ENCODE peak calls at places on chromosomes 12 and 14, in five cellular contexts. One of them, this sample, is unnamed.

GRCh38 chr12:64389154-64389553 is 1.4 kb downstream of the C12orf56 start:
- DNase-seq in K562: no peak
- DNase-seq in fibroblast of lung: no peak
- DNase-seq in right atrium auricular region: no peak
- DNase-seq in Panc1: no peak
- DNase-seq in this sample: no peak

GRCh38 chr14:34614638-34615037 is 15.3 kb downstream of the SNX6 start:
- DNase-seq in Panc1: no peak
- DNase-seq in right atrium auricular region: peak; percentile 26
- DNase-seq in K562: no peak
- DNase-seq in fibroblast of lung: no peak
- DNase-seq in this sample: no peak

GRCh38 chr14:51202914-51203665 is 37.0 kb upstream of the TMX1 start:
- DNase-seq in K562: no peak
- DNase-seq in Panc1: no peak
- DNase-seq in fibroblast of lung: no peak
- DNase-seq in right atrium auricular region: no peak
- DNase-seq in this sample: no peak

GRCh38 chr14:23074906-23075305 is 17.6 kb upstream of the CDH24 start:
- DNase-seq in Panc1: no peak
- DNase-seq in fibroblast of lung: no peak
- DNase-seq in K562: no peak
- DNase-seq in right atrium auricular region: no peak
- DNase-seq in this sample: no peak

GRCh38 chr12:79534029-79534867 is 156.5 kb downstream of the PAWR start:
- DNase-seq in fibroblast of lung: peak; percentile 77
- DNase-seq in Panc1: no peak
- DNase-seq in right atrium auricular region: no peak
- DNase-seq in K562: no peak
- DNase-seq in this sample: no peak

GRCh38 chr14:28690029-28690683 is 76.4 kb upstream of the FOXG1 start:
- DNase-seq in fibroblast of lung: no peak
- DNase-seq in Panc1: no peak
- DNase-seq in right atrium auricular region: no peak
- DNase-seq in K562: no peak
- DNase-seq in this sample: no peak

GRCh38 chr14:34211732-34212131 is 250.3 kb downstream of the SPTSSA start:
- DNase-seq in Panc1: no peak
- DNase-seq in right atrium auricular region: no peak
- DNase-seq in fibroblast of lung: peak; percentile 44
- DNase-seq in K562: no peak
- DNase-seq in this sample: no peak

GRCh38 chr12:122243965-122244364 is 18.1 kb upstream of the DIABLO start:
- DNase-seq in fibroblast of lung: no peak
- DNase-seq in right atrium auricular region: no peak
- DNase-seq in K562: no peak
- DNase-seq in Panc1: no peak
- DNase-seq in this sample: no peak

GRCh38 chr12:62684586-62685295 is 218.1 kb downstream of the MON2 start:
- DNase-seq in right atrium auricular region: peak; percentile 75
- DNase-seq in K562: no peak
- DNase-seq in fibroblast of lung: no peak
- DNase-seq in Panc1: no peak
- DNase-seq in this sample: peak; percentile 68

GRCh38 chr12:87671757-87672156 is 357.4 kb downstream of the C12orf50 start:
- DNase-seq in right atrium auricular region: no peak
- DNase-seq in K562: no peak
- DNase-seq in fibroblast of lung: peak; percentile 88
- DNase-seq in Panc1: no peak
- DNase-seq in this sample: no peak

GRCh38 chr14:53850714-53851296 is 105.8 kb downstream of the BMP4 start:
- DNase-seq in Panc1: no peak
- DNase-seq in K562: no peak
- DNase-seq in right atrium auricular region: no peak
- DNase-seq in fibroblast of lung: peak; percentile 82
- DNase-seq in this sample: no peak

GRCh38 chr14:52112336-52113018 is 43.6 kb upstream of the NID2 start:
- DNase-seq in K562: no peak
- DNase-seq in Panc1: no peak
- DNase-seq in right atrium auricular region: no peak
- DNase-seq in fibroblast of lung: peak; percentile 76
- DNase-seq in this sample: no peak

GRCh38 chr12:116861331-116861730 is 19.9 kb downstream of the HRK start:
- DNase-seq in right atrium auricular region: no peak
- DNase-seq in Panc1: no peak
- DNase-seq in fibroblast of lung: peak; percentile 77
- DNase-seq in K562: peak; percentile 24
- DNase-seq in this sample: peak; percentile 31

GRCh38 chr14:72434856-72435255 is 459.0 kb downstream of the DPF3 start:
- DNase-seq in Panc1: no peak
- DNase-seq in K562: no peak
- DNase-seq in right atrium auricular region: no peak
- DNase-seq in fibroblast of lung: no peak
- DNase-seq in this sample: no peak

GRCh38 chr12:108483213-108483920 is 31.7 kb upstream of the FICD start:
- DNase-seq in right atrium auricular region: no peak
- DNase-seq in K562: no peak
- DNase-seq in Panc1: no peak
- DNase-seq in fibroblast of lung: no peak
- DNase-seq in this sample: no peak

GRCh38 chr12:96134200-96134599 is 60.0 kb upstream of the ELK3 start:
- DNase-seq in K562: no peak
- DNase-seq in right atrium auricular region: no peak
- DNase-seq in fibroblast of lung: no peak
- DNase-seq in Panc1: no peak
- DNase-seq in this sample: no peak

GRCh38 chr14:68692216-68692615 is 100.7 kb downstream of the ZFP36L1 start:
- DNase-seq in fibroblast of lung: no peak
- DNase-seq in Panc1: no peak
- DNase-seq in K562: no peak
- DNase-seq in right atrium auricular region: no peak
- DNase-seq in this sample: no peak

GRCh38 chr12:120669055-120669828 is 17.7 kb upstream of the MLEC start:
- DNase-seq in K562: no peak
- DNase-seq in Panc1: no peak
- DNase-seq in right atrium auricular region: no peak
- DNase-seq in fibroblast of lung: peak; percentile 13
- DNase-seq in this sample: no peak

GRCh38 chr12:122646568-122647220 is 56.5 kb downstream of the HCAR2 start:
- DNase-seq in fibroblast of lung: peak; percentile 67
- DNase-seq in K562: no peak
- DNase-seq in Panc1: no peak
- DNase-seq in right atrium auricular region: no peak
- DNase-seq in this sample: no peak

GRCh38 chr14:70724944-70725343 is 83.2 kb downstream of the TTC9 start:
- DNase-seq in K562: no peak
- DNase-seq in Panc1: no peak
- DNase-seq in right atrium auricular region: no peak
- DNase-seq in fibroblast of lung: no peak
- DNase-seq in this sample: no peak

GRCh38 chr12:54984602-54985376 is at the start of gene TESPA1:
- DNase-seq in Panc1: no peak
- DNase-seq in K562: peak; percentile 65
- DNase-seq in fibroblast of lung: no peak
- DNase-seq in right atrium auricular region: peak; percentile 60
- DNase-seq in this sample: peak; percentile 53

GRCh38 chr14:75495882-75496281 is 26.4 kb upstream of the BATF start:
- DNase-seq in K562: peak; percentile 12
- DNase-seq in fibroblast of lung: no peak
- DNase-seq in right atrium auricular region: no peak
- DNase-seq in Panc1: no peak
- DNase-seq in this sample: no peak

GRCh38 chr14:72604133-72604532 is 289.8 kb downstream of the DPF3 start:
- DNase-seq in right atrium auricular region: peak; percentile 30
- DNase-seq in K562: no peak
- DNase-seq in Panc1: no peak
- DNase-seq in fibroblast of lung: no peak
- DNase-seq in this sample: no peak

GRCh38 chr12:114447274-114447716 is 41.4 kb upstream of the TBX5 start:
- DNase-seq in Panc1: no peak
- DNase-seq in fibroblast of lung: no peak
- DNase-seq in right atrium auricular region: no peak
- DNase-seq in K562: no peak
- DNase-seq in this sample: no peak

DNA sequence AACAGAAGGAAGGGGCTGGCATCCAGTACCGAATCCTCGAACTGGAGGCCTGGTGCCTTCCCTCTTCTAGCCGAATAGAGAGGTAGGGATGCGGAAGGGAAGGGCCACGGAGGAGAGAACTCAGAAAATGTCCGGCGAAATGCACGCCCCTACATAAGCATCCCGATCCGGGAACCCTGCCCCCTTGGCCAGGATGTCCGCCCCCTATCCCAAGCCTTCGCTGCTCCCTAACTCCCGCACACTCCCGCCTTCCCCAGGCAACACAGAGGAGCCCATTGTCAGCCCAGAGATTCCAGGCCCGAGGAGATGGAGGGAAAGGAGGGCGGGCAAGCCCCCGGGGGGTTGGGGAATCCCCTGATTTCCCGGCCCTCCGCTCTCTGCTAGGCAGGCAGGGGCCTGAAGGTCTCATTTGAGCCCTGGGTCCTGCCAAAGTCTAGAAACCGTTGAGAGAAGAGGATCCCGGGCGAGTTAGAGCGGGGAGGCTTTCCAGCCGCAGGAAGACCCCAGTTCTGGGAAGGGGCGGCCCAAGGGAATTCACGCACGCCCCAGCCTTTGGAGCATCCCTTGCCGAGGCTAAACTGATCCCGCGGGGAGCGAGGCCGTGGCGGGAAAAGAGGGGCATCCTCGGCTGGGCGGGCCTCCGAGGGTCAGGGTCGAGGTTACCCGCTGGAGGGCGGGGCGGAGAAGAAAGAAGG is 569 bp upstream of the ARHGEF40 start:
- DNase-seq in fibroblast of lung: peak; percentile 54
- DNase-seq in right atrium auricular region: no peak
- DNase-seq in Panc1: no peak
- DNase-seq in K562: no peak
- DNase-seq in this sample: peak; percentile 63
- H3K27me3 ChIP-seq in fibroblast of lung: no peaks in the 10 kb centered on the region
- H3K27me3 ChIP-seq in right atrium auricular region: no peaks in the 10 kb centered on the region
- H3K27me3 ChIP-seq in Panc1: peaks cover 2% of the 10 kb centered on the region
- H3K27me3 ChIP-seq in K562: no peaks in the 10 kb centered on the region
- H3K27me3 ChIP-seq in this sample: no peaks in the 10 kb centered on the region

GRCh38 chr14:77128414-77128891 is 13.1 kb downstream of the ZDHHC22 start:
- DNase-seq in K562: no peak
- DNase-seq in right atrium auricular region: no peak
- DNase-seq in fibroblast of lung: peak; percentile 59
- DNase-seq in Panc1: no peak
- DNase-seq in this sample: no peak

GRCh38 chr14:77133718-77134338 is 7.8 kb downstream of the ZDHHC22 start:
- DNase-seq in K562: peak; percentile 66
- DNase-seq in fibroblast of lung: peak; percentile 55
- DNase-seq in Panc1: no peak
- DNase-seq in right atrium auricular region: no peak
- DNase-seq in this sample: peak; percentile 34

GRCh38 chr14:77131871-77132486 is 9.6 kb downstream of the ZDHHC22 start:
- DNase-seq in K562: no peak
- DNase-seq in right atrium auricular region: no peak
- DNase-seq in Panc1: no peak
- DNase-seq in fibroblast of lung: no peak
- DNase-seq in this sample: no peak

GRCh38 chr14:77130386-77130785 is 11.2 kb downstream of the ZDHHC22 start:
- DNase-seq in K562: no peak
- DNase-seq in right atrium auricular region: peak; percentile 16
- DNase-seq in Panc1: no peak
- DNase-seq in fibroblast of lung: no peak
- DNase-seq in this sample: no peak

DNA sequence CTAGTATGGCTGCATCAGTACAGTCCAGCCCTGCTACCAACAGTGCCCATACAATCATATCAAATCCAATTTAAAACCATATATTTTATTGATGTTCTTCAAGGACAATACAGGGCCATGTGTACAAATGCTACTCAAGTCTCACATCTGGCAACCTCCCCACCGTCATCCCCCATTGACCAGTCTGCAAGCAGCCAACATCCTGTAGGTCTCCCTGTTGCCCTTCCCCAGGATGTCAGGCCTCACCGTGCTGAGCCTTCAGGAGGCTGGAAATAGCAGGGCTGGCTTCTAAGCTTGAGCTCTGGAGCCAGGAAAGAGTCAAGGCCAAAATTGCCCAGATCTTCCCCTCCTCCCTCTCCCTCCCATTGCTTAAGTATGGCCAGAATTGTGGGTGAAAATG is 10.4 kb downstream of the ZDHHC22 start:
- DNase-seq in Panc1: no peak
- DNase-seq in K562: no peak
- DNase-seq in right atrium auricular region: no peak
- DNase-seq in fibroblast of lung: no peak
- DNase-seq in this sample: no peak
- H3K27me3 ChIP-seq in Panc1: no peaks in the 10 kb centered on the region
- H3K27me3 ChIP-seq in K562: peaks cover 5% of the 10 kb centered on the region
- H3K27me3 ChIP-seq in right atrium auricular region: no peaks in the 10 kb centered on the region
- H3K27me3 ChIP-seq in fibroblast of lung: peaks cover 12% of the 10 kb centered on the region
- H3K27me3 ChIP-seq in this sample: peaks cover 20% of the 10 kb centered on the region

DNA sequence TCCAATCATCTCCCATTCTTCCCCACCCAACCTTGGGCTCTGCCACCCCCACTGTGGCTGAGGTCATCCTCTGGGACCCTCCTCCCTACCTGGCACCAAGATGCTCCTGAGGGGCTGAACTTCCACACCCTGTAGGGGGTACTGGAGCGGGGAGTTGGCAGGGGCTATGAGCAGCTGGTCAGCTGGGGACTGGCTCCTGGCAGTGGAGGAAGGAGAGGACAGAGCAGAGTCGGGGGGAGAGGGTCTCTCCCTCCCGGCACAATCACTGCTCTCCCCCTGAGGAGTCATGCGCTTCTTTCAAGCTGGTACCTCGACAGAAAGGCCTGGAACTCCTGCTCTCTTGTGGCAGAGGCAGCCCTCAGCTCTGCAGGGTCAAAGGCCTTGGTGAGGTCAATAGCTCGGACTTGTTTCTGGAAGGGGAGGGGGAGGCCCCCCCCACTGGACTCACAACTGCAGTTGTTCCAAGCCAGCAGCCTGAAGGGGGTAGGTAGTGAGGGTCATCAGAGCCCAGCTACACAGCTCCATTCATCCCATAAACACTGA is 2.0 kb downstream of the B4GALNT1 start:
- DNase-seq in right atrium auricular region: peak; percentile 43
- DNase-seq in fibroblast of lung: no peak
- DNase-seq in K562: no peak
- DNase-seq in Panc1: no peak
- DNase-seq in this sample: no peak
- H3K27me3 ChIP-seq in right atrium auricular region: peaks cover 3% of the 10 kb centered on the region
- H3K27me3 ChIP-seq in fibroblast of lung: peaks cover 19% of the 10 kb centered on the region
- H3K27me3 ChIP-seq in K562: no peaks in the 10 kb centered on the region
- H3K27me3 ChIP-seq in Panc1: no peaks in the 10 kb centered on the region
- H3K27me3 ChIP-seq in this sample: peaks cover 6% of the 10 kb centered on the region

DNA sequence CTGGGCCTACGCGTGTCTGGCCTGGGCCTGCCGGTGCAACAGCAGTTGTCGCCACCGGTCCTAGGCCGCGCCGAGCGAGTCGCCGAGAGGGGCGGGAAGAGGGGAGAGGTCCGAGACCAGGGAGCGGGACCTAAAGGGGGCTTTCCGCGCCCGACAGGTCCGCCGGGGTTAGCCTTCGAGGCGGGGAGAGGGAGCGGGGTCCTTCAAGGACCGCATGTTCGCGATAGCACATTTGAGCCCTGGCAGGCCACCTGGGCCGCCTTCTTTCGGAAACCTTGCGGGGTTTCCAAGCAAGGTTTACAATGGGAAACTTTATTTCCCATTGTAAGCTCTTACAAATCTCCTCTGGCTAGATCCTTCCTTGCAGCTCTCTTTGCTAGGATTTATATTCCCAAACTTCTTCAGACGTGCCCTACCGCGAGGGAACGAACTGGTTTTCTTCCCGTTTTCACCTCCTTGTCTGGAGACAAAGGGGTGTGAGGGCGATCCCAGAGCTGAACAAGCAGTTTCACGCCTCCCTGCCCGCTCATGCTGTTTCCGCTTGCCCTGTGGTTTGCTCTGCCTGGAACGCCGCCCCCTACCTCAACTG is 6.8 kb downstream of the SIX6 start:
- DNase-seq in K562: no peak
- DNase-seq in right atrium auricular region: no peak
- DNase-seq in fibroblast of lung: no peak
- DNase-seq in Panc1: no peak
- DNase-seq in this sample: no peak
- H3K27me3 ChIP-seq in K562: peaks cover 4% of the 10 kb centered on the region
- H3K27me3 ChIP-seq in right atrium auricular region: peaks cover 13% of the 10 kb centered on the region
- H3K27me3 ChIP-seq in fibroblast of lung: peaks cover 53% of the 10 kb centered on the region
- H3K27me3 ChIP-seq in Panc1: no peaks in the 10 kb centered on the region
- H3K27me3 ChIP-seq in this sample: peaks cover 95% of the 10 kb centered on the region